ENCODE peak calls at places on chromosome 22, in eight cellular contexts. T is aorta, H is tibial artery, V is GM18507, E is NCI-H510A treated with DMSO at 0.1 percent for 48 hours, G is T-helper 2 cell, S is H9, F is GM03348. L is an unnamed sample.

GRCh38 chr22:27113211-27114030 is 456.0 kb downstream of the MIAT start:
- DNase-seq in F (peak), E (no peak), V (no peak), S (no peak), G (no peak), H (peak), T (peak), L (no peak)

GRCh38 chr22:44595841-44596341 is 97.9 kb upstream of the RTL6 start:
- DNase-seq in S (no peak), H (no peak), T (no peak), G (no peak), V (no peak), F (no peak), E (peak), L (no peak)

GRCh38 chr22:46896568-46897245 is 134.3 kb downstream of the TBC1D22A start:
- DNase-seq in F (no peak), T (no peak), V (no peak), E (no peak), S (no peak), H (no peak), G (no peak), L (no peak)

GRCh38 chr22:47251911-47252310 is 489.5 kb downstream of the TBC1D22A start:
- DNase-seq in T (no peak), G (no peak), S (no peak), E (no peak), H (no peak), F (no peak), V (no peak), L (no peak)

GRCh38 chr22:35677460-35678187 is 29.4 kb downstream of the APOL6 start:
- DNase-seq in F (no peak), T (no peak), G (no peak), E (no peak), V (no peak), H (no peak), S (no peak), L (no peak)

GRCh38 chr22:31160328-31160978 is 471 bp downstream of the RNF185 start:
- DNase-seq in T (no peak), V (no peak), F (peak), G (no peak), S (no peak), E (no peak), H (no peak), L (no peak)

GRCh38 chr22:47092896-47093311 is 330.5 kb downstream of the TBC1D22A start:
- DNase-seq in S (no peak), T (no peak), E (no peak), V (no peak), G (no peak), H (peak), F (peak), L (no peak)

GRCh38 chr22:50463188-50463900 is 11.5 kb downstream of the SBF1 start:
- DNase-seq in E (no peak), S (no peak), V (no peak), G (no peak), T (no peak), F (no peak), H (no peak), L (no peak)

GRCh38 chr22:25120761-25121212 is 78.9 kb upstream of the CRYBB3 start:
- DNase-seq in H (no peak), E (no peak), V (no peak), S (no peak), G (no peak), F (no peak), T (no peak), L (no peak)

GRCh38 chr22:47259990-47260389 is 497.5 kb downstream of the TBC1D22A start:
- DNase-seq in G (no peak), H (no peak), S (no peak), E (no peak), V (no peak), T (no peak), F (no peak), L (no peak)

GRCh38 chr22:44185237-44186120 is 4.8 kb downstream of the PARVG start:
- DNase-seq in V (no peak), E (no peak), G (no peak), H (peak), T (no peak), S (no peak), F (no peak), L (no peak)

GRCh38 chr22:38313384-38313955 is 3.8 kb downstream of the CSNK1E start:
- DNase-seq in V (no peak), F (peak), E (no peak), G (no peak), H (peak), T (peak), S (no peak), L (no peak)

GRCh38 chr22:42154731-42155543 is 24.3 kb upstream of the CYP2D6 start:
- DNase-seq in T (no peak), H (no peak), F (no peak), E (no peak), G (no peak), S (no peak), V (no peak), L (no peak)

GRCh38 chr22:48396091-48396784 is 1431.4 kb downstream of the BRD1 start:
- DNase-seq in T (no peak), V (no peak), H (peak), F (no peak), G (no peak), E (no peak), S (no peak), L (no peak)

GRCh38 chr22:39592104-39593060 is 21.8 kb downstream of the CACNA1I start:
- DNase-seq in V (no peak), S (no peak), T (peak), E (no peak), H (no peak), G (no peak), F (peak), L (no peak)

GRCh38 chr22:45538284-45538683 is 35.6 kb downstream of the FBLN1 start:
- DNase-seq in T (no peak), H (peak), V (no peak), E (no peak), S (no peak), F (no peak), G (no peak), L (no peak)

GRCh38 chr22:42310301-42310981 is 40.0 kb upstream of the TCF20 start:
- DNase-seq in S (no peak), F (no peak), T (no peak), V (no peak), G (no peak), E (no peak), H (no peak), L (no peak)

GRCh38 chr22:39152511-39153219 is at the start of gene CBX7:
- DNase-seq in E (peak), G (peak), V (peak), S (peak), H (peak), F (peak), T (peak), L (peak)

GRCh38 chr22:45603631-45604030 is 68.0 kb upstream of the ATXN10 start:
- DNase-seq in H (no peak), G (no peak), E (no peak), F (no peak), T (no peak), S (no peak), V (no peak), L (no peak)